ENCODE peak calls at places on chromosomes 4 and X, in nine cellular contexts. T is cardiac muscle cell, G is transverse colon, B is SK-N-SH, C is HL-60, W is pancreas, I is AG09309, A is heart right ventricle, K is body of pancreas. U is an unnamed sample.

GRCh38 chrX:24498181-24498580 is 33.1 kb downstream of the PDK3 start:
- DNase-seq in T (peak), G (peak), B (no peak), C (no peak), W (no peak), I (no peak), A (no peak), K (peak), U (peak)

GRCh38 chrX:132843387-132843786 is 115.0 kb downstream of the HS6ST2 start:
- DNase-seq in T (no peak), G (no peak), B (no peak), C (no peak), W (no peak), I (no peak), A (no peak), K (no peak), U (no peak)

GRCh38 chrX:88586317-88586716 is 160.7 kb upstream of the CPXCR1 start:
- DNase-seq in T (no peak), G (no peak), B (no peak), C (no peak), W (no peak), I (no peak), A (no peak), K (no peak), U (no peak)

GRCh38 chrX:66635360-66635759 is 3.5 kb downstream of the EDA2R start:
- DNase-seq in T (peak), G (no peak), B (no peak), C (no peak), W (no peak), I (peak), A (no peak), K (no peak), U (peak)

GRCh38 chr4:166252487-166253402 is 379.7 kb downstream of the TLL1 start:
- DNase-seq in T (peak), G (no peak), B (peak), C (no peak), W (no peak), I (no peak), A (no peak), K (no peak), U (peak)

GRCh38 chrX:2497961-2498780 is 2.6 kb downstream of the DHRSX start:
- DNase-seq in T (peak), G (peak), B (no peak), C (no peak), W (peak), I (no peak), A (no peak), K (peak), U (peak)

GRCh38 chrX:106730385-106730784 is 3.9 kb downstream of the RNF128 start:
- DNase-seq in T (no peak), G (no peak), B (no peak), C (no peak), W (no peak), I (no peak), A (no peak), K (no peak), U (no peak)

GRCh38 chr4:138756519-138756918 is 259.1 kb upstream of the NOCT start:
- DNase-seq in T (no peak), G (no peak), B (no peak), C (no peak), W (no peak), I (no peak), A (no peak), K (no peak), U (no peak)

GRCh38 chr4:119693127-119693526 is 64.5 kb upstream of the PDE5A start:
- DNase-seq in T (peak), G (no peak), B (no peak), C (no peak), W (no peak), I (peak), A (no peak), K (no peak), U (peak)

GRCh38 chr4:76892601-76893000 is 5.3 kb downstream of the SOWAHB start:
- DNase-seq in T (no peak), G (no peak), B (no peak), C (no peak), W (no peak), I (no peak), A (no peak), K (no peak), U (no peak)

GRCh38 chr4:33080262-33080661 is 2360.1 kb downstream of the PCDH7 start:
- DNase-seq in T (peak), G (no peak), B (no peak), C (no peak), W (no peak), I (no peak), A (no peak), K (no peak), U (no peak)

GRCh38 chr4:41132055-41132683 is 82.2 kb downstream of the APBB2 start:
- DNase-seq in T (no peak), G (peak), B (no peak), C (no peak), W (no peak), I (no peak), A (no peak), K (peak), U (no peak)

GRCh38 chr4:48366611-48367010 is 25.3 kb downstream of the SLAIN2 start:
- DNase-seq in T (no peak), G (no peak), B (no peak), C (no peak), W (no peak), I (no peak), A (no peak), K (no peak), U (no peak)

DNA sequence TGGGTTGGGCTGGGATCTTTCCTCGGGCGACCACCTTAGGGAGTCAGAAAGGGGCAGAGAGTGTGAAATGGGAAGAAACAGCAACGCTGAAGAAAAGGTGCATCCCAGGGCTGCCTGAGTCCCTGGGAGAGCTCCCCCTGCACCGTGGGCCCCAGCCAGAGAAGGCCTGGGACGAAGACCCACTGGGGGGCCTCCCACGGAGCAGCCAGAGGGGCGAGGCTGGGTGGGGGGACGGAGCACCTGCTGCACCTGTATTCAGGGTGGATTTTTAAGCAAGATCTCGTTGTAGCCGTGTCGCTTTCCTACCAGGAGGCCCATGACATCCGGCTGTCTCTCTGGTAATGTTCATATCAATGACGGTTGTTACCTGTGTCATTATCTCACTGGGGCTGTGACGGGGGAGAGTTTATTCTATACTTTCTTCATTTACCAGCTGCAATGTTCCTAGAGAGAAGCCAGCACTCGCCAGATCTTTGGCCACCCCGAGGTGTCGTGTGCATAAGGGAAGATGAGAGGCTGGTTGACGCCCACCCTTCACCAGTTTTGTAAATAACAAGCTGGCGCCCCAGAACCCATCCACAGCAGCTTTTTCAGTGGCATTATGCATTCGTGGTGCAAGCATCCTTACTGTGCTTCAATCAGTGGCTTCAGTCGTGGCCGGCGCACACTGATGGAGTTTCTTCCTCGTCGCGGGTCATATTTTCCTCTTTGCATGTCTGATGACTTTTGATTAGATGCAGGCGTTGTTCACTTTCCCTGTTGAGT is 5.6 kb upstream of the PCGF3 start:
- DNase-seq in T (no peak), G (no peak), B (no peak), C (no peak), W (no peak), I (no peak), A (no peak), K (no peak), U (no peak)
- H3K4me3 ChIP-seq in T (no peak), G (no peak), B (no peak), C (no peak), W (no peak), I (no peak), A (no peak), K (no peak), U (no peak)

DNA sequence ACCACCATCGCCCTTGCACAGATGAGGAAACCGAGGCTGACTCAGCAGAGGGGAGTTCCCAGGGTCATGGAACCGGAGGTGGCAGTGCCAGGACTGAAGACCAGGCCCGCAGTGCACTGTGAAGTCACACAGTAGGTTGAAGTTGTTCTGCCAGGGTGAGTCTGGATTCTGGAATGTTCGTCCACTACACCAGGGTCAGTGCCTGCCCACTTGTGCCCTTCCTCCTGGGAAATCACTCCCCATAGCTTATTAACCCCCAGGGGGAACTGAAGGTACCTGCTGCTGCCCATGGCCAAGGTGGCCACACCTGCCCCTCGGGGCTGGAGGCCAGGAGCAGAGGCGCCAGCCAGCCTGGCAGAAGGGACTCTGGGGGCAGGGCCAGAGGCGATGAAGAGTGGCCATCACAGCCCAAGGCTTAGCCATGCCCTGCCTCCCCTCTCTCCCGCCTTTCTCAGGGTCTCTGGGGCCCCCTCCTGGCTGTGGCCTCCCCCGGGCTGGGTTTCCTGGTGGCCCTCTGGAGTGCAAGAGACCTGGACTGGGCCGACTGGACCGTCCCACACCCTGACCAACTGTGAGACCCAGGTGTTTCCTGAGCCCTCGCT is 15.1 kb upstream of the ABLIM2 start:
- DNase-seq in T (no peak), G (no peak), B (no peak), C (no peak), W (no peak), I (no peak), A (no peak), K (no peak), U (no peak)
- TF ChIP-seq CTCF in T (no peak), G (no peak), B (no peak), C (no peak), W (no peak), I (peak), A (no peak), K (no peak), U (no peak)

GRCh38 chrX:276588-277171 is 4.5 kb upstream of the PLCXD1 start:
- DNase-seq in T (peak), G (peak), B (peak), C (peak), W (peak), I (no peak), A (peak), K (peak), U (peak)

GRCh38 chrX:285076-285677 is 4.0 kb downstream of the PLCXD1 start:
- DNase-seq in T (no peak), G (no peak), B (no peak), C (no peak), W (peak), I (no peak), A (no peak), K (no peak), U (no peak)

GRCh38 chrX:283115-283845 is 2.1 kb downstream of the PLCXD1 start:
- DNase-seq in T (peak), G (peak), B (peak), C (peak), W (peak), I (peak), A (peak), K (peak), U (peak)

GRCh38 chrX:275967-276587 is 5.1 kb upstream of the PLCXD1 start:
- DNase-seq in T (peak), G (peak), B (peak), C (peak), W (peak), I (no peak), A (peak), K (peak), U (peak)

GRCh38 chrX:281166-281999 is at the start of gene PLCXD1:
- DNase-seq in T (peak), G (no peak), B (peak), C (peak), W (peak), I (no peak), A (no peak), K (peak), U (peak)
- H3K4me3 ChIP-seq in T (peak), G (peak), B (peak), C (no peak), W (no peak), I (no peak), A (peak), K (no peak), U (peak)

DNA sequence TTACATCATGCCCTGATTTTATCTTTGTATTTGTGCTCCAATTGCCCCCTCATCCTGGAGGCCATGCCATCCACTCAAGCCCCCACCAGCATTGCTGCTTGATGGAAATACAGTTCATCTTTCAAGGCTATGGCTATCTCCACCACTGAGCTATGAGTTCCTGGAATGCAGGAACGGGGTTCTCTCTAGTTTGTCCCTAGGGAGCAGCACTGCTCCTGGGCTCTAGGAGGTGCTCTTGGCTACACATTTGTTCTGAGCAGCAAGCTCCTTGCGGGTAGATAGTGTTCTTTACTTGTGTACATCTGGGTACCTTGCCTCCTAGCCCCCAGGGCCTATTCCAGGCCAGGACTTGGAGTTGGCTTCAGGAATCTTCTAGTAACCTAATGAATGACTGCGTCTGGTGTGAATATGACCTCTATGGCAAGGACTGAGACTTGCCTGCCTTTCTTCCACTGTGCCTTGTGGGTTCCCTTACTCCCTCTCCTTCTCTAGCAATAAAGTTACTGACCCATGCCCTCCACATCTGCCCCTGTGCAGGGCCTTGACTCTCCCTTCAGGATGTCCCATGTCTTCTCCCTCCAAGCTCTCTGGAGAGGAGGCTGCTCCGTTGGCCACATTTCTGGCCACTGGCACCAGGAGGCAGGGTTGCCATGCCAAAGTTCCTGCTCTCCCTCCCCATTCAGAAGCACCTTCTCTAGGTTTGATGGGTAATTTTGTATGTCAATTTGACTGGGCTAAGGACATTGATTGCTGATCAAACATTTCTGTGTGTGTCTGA is 7.6 kb downstream of the CITED1 start:
- DNase-seq in T (peak), G (no peak), B (peak), C (peak), W (no peak), I (no peak), A (no peak), K (no peak), U (no peak)
- TF ChIP-seq CTCF in T (peak), G (no peak), B (peak), C (peak), W (peak), I (peak), A (no peak), K (peak), U (no peak)